ENCODE peak calls at places on chromosomes 16 and 17, in nine cellular contexts. T is CD4-positive, alpha-beta memory T cell; E is activated naive CD8-positive, alpha-beta T cell treated with anti-CD3 and anti-CD28 coated beads for 36 hours; S is NCI-H1694; H is mucosa of descending colon; A is caudate nucleus; J is GM03348; Z is lower leg skin; U is AG09309. O is an unnamed sample.

GRCh38 chr17:3556905-3557767 is 476 bp downstream of the TRPV3 start:
- DNase-seq in E (no peak), Z (no peak), S (no peak), U (no peak), T (no peak), H (no peak), J (no peak), A (no peak), O (peak)

GRCh38 chr17:4544135-4544651 is 11.0 kb downstream of the MYBBP1A start:
- DNase-seq in Z (no peak), T (no peak), J (no peak), U (no peak), H (no peak), S (no peak), E (no peak), A (no peak), O (no peak)

GRCh38 chr16:46693598-46693997 is 4.1 kb downstream of the ORC6 start:
- DNase-seq in S (no peak), A (no peak), H (no peak), E (no peak), T (no peak), J (no peak), U (no peak), Z (no peak), O (no peak)

GRCh38 chr17:57902800-57903759 is 52.1 kb downstream of the CUEDC1 start:
- DNase-seq in E (no peak), T (no peak), U (peak), S (no peak), Z (peak), J (peak), A (peak), H (peak), O (peak)

GRCh38 chr17:74986206-74986576 is 1.2 kb upstream of the CDR2L start:
- DNase-seq in S (no peak), A (no peak), U (no peak), J (no peak), Z (no peak), T (no peak), E (no peak), H (no peak), O (no peak)

GRCh38 chr17:54261465-54261864 is 438.7 kb downstream of the KIF2B start:
- DNase-seq in E (no peak), U (no peak), S (no peak), T (no peak), H (no peak), A (no peak), J (no peak), Z (no peak), O (no peak)

GRCh38 chr17:69723741-69724140 is 309.2 kb downstream of the MAP2K6 start:
- DNase-seq in Z (no peak), E (no peak), J (no peak), U (no peak), T (no peak), A (no peak), H (peak), S (no peak), O (no peak)

GRCh38 chr17:72393553-72393952 is 272.7 kb downstream of the SOX9 start:
- DNase-seq in U (no peak), E (no peak), Z (no peak), S (no peak), H (no peak), T (no peak), J (peak), A (no peak), O (no peak)

GRCh38 chr16:84534815-84535214 is 30.4 kb upstream of the MEAK7 start:
- DNase-seq in U (no peak), T (no peak), H (no peak), J (no peak), Z (no peak), E (no peak), A (no peak), S (no peak), O (no peak)

GRCh38 chr17:81537856-81538555 is 9.8 kb downstream of the FSCN2 start:
- DNase-seq in E (no peak), H (no peak), U (no peak), J (no peak), A (no peak), Z (no peak), T (no peak), S (peak), O (no peak)

GRCh38 chr16:12881182-12881581 is 20.2 kb upstream of the SHISA9 start:
- DNase-seq in H (no peak), A (no peak), S (no peak), T (no peak), E (no peak), U (no peak), Z (no peak), J (no peak), O (no peak)

GRCh38 chr17:5537251-5537650 is 47.1 kb downstream of the NLRP1 start:
- DNase-seq in H (no peak), E (no peak), U (no peak), T (no peak), Z (no peak), J (peak), A (no peak), S (no peak), O (no peak)